ENCODE peak calls at places on chromosomes 3 and 15, in four cellular contexts. L is stimulated activated naive CD8-positive, alpha-beta T cell treated with anti-CD3 and anti-CD28 coated beads, Interleukin-15, amount 100 ng/mL, for 72 hours; K is NCI-H510A treated with DMSO at 0.1 percent for 48 hours; G is EH. Z is an unnamed sample.

GRCh38 chr3:143881102-143881501 is 32.8 kb upstream of the SLC9A9 start:
- DNase-seq in G (no peak), K (no peak), L (no peak), Z (no peak)

GRCh38 chr3:194101592-194102432 is 34.1 kb upstream of the HES1 start:
- DNase-seq in G (no peak), K (no peak), L (no peak), Z (no peak)

GRCh38 chr3:40913192-40913591 is 286.1 kb upstream of the CTNNB1 start:
- DNase-seq in G (no peak), L (no peak), K (no peak), Z (no peak)

GRCh38 chr3:43995929-43996378 is 245.7 kb upstream of the TOPAZ1 start:
- DNase-seq in K (peak), L (no peak), G (no peak), Z (no peak)

GRCh38 chr3:42202239-42202865 is 63.6 kb downstream of the CCK start:
- DNase-seq in K (no peak), L (no peak), G (no peak), Z (no peak)

GRCh38 chr3:50433954-50434353 is 69.5 kb downstream of the CACNA2D2 start:
- DNase-seq in K (no peak), L (no peak), G (no peak), Z (no peak)

GRCh38 chr3:104279617-104280016 is 1087.1 kb upstream of the ALCAM start:
- DNase-seq in K (no peak), G (peak), L (no peak), Z (no peak)

GRCh38 chr3:64291956-64292355 is 66.7 kb upstream of the PRICKLE2 start:
- DNase-seq in K (no peak), L (no peak), G (peak), Z (no peak)

GRCh38 chr15:100311829-100312228 is 29.9 kb downstream of the ADAMTS17 start:
- DNase-seq in L (no peak), K (no peak), G (no peak), Z (no peak)

GRCh38 chr3:14678015-14678503 is 3.1 kb downstream of the C3orf20 start:
- DNase-seq in L (no peak), K (no peak), G (no peak), Z (no peak)

GRCh38 chr3:136050250-136050649 is 84.7 kb downstream of the PPP2R3A start:
- DNase-seq in K (no peak), L (no peak), G (no peak), Z (no peak)

GRCh38 chr15:68639926-68640600 is 61.3 kb downstream of the CORO2B start:
- DNase-seq in G (peak), K (no peak), L (no peak), Z (no peak)

GRCh38 chr15:62734706-62735105 is 307.8 kb upstream of the TPM1 start:
- DNase-seq in K (no peak), G (no peak), L (no peak), Z (no peak)

GRCh38 chr3:169303660-169304059 is 359.9 kb downstream of the MECOM start:
- DNase-seq in K (no peak), G (no peak), L (no peak), Z (no peak)

GRCh38 chr3:179599531-179599930 is 4.9 kb downstream of the MRPL47 start:
- DNase-seq in L (no peak), G (peak), K (no peak), Z (no peak)

GRCh38 chr3:71520186-71521020 is 63.1 kb downstream of the FOXP1 start:
- DNase-seq in K (no peak), L (no peak), G (no peak), Z (no peak)

GRCh38 chr3:30227571-30228301 is 378.7 kb upstream of the TGFBR2 start:
- DNase-seq in L (no peak), K (no peak), G (peak), Z (no peak)

GRCh38 chr15:60379466-60380274 is 18.1 kb downstream of the ANXA2 start:
- DNase-seq in K (no peak), G (peak), L (no peak), Z (no peak)

GRCh38 chr3:100634493-100635272 is 25.3 kb downstream of the ADGRG7 start:
- DNase-seq in L (peak), G (peak), K (no peak), Z (no peak)

GRCh38 chr3:23961913-23962312 is 16.8 kb downstream of the NR1D2 start:
- DNase-seq in L (no peak), G (no peak), K (no peak), Z (no peak)

GRCh38 chr15:40449275-40449674 is 8.5 kb downstream of the BAHD1 start:
- DNase-seq in K (no peak), L (no peak), G (peak), Z (no peak)

GRCh38 chr3:106610362-106610997 is 741.7 kb upstream of the CBLB start:
- DNase-seq in K (no peak), L (no peak), G (peak), Z (no peak)

GRCh38 chr3:195909645-195910498 is 1.5 kb upstream of the TNK2 start:
- DNase-seq in L (peak), G (peak), K (peak), Z (peak)

GRCh38 chr3:138051946-138052802 is 42.2 kb downstream of the CLDN18 start:
- DNase-seq in G (peak), L (peak), K (peak), Z (no peak)

Z was measured in stimulated activated naive B cell treated with anti-CD40 and anti-IgM and Interleukin-4, amounts not matched to agents 10 μg/mL and 1 μg/mL and 100 μg/mL, for 72 hours.